ENCODE peak calls at places on chromosomes 16 and 17, in ten cellular contexts. X, Z, W, L, B, J, P, C, E and G are unnamed samples.

GRCh38 chr17:4934173-4934979 is 2.3 kb downstream of the GP1BA start:
- DNase-seq in E (no peak), L (no peak), J (no peak), C (peak; percentile 59), P (peak; percentile 63), W (no peak), B (peak; percentile 33), Z (no peak), X (no peak), G (peak; percentile 86)

GRCh38 chr17:7862692-7863437 is 5.1 kb downstream of the CYB5D1 start:
- DNase-seq in P (peak; percentile 64), L (no peak), B (peak; percentile 58), Z (peak; percentile 48), E (no peak), J (peak; percentile 69), C (peak; percentile 65), X (peak; percentile 66), W (no peak), G (peak; percentile 91)

GRCh38 chr17:78219396-78220150 is 5.5 kb downstream of the BIRC5 start:
- DNase-seq in B (no peak), Z (no peak), P (no peak), C (no peak), J (no peak), X (no peak), W (no peak), L (no peak), E (no peak), G (peak; percentile 66)

GRCh38 chr16:27759947-27760844 is 210.3 kb downstream of the KATNIP start:
- DNase-seq in E (no peak), W (no peak), L (no peak), Z (no peak), P (no peak), B (peak; percentile 16), X (no peak), J (no peak), C (no peak), G (no peak)

GRCh38 chr16:71440669-71441347 is 1.0 kb downstream of the TLE7 start:
- DNase-seq in W (no peak), L (no peak), E (no peak), Z (no peak), C (no peak), P (no peak), J (no peak), B (no peak), X (no peak), G (peak; percentile 76)

GRCh38 chr16:7051586-7052349 is 280.9 kb upstream of the RBFOX1 start:
- DNase-seq in B (no peak), Z (no peak), L (no peak), W (no peak), P (no peak), E (no peak), J (no peak), X (no peak), C (no peak), G (no peak)

GRCh38 chr16:19517424-19518089 is 4.3 kb downstream of the GDE1 start:
- DNase-seq in Z (no peak), B (no peak), L (peak; percentile 82), C (no peak), W (no peak), E (no peak), P (peak; percentile 62), X (peak; percentile 35), J (no peak), G (no peak)

GRCh38 chr17:74099441-74100340 is 103.8 kb upstream of the RPL38 start:
- DNase-seq in W (no peak), P (no peak), Z (no peak), J (no peak), C (no peak), B (no peak), E (no peak), X (no peak), L (no peak), G (no peak)

GRCh38 chr16:8330761-8331160 is 259.6 kb downstream of the TMEM114 start:
- DNase-seq in E (no peak), Z (no peak), P (no peak), X (no peak), B (no peak), C (no peak), W (no peak), J (no peak), L (no peak), G (no peak)

GRCh38 chr16:48629531-48629930 is 19.6 kb upstream of the N4BP1 start:
- DNase-seq in Z (no peak), E (no peak), B (no peak), W (no peak), L (no peak), P (no peak), X (no peak), J (no peak), C (no peak), G (no peak)

GRCh38 chr17:79777844-79778503 is at the start of gene CBX2:
- DNase-seq in Z (peak; percentile 66), L (peak; percentile 8), C (peak; percentile 76), J (peak; percentile 88), W (no peak), E (no peak), X (peak; percentile 75), B (peak; percentile 76), P (peak; percentile 91), G (peak; percentile 96)

GRCh38 chr17:18158022-18158600 is 25.5 kb upstream of the ALKBH5 start:
- DNase-seq in Z (peak; percentile 87), X (peak; percentile 84), P (peak; percentile 99), B (peak; percentile 96), W (peak; percentile 88), J (peak; percentile 92), L (peak; percentile 73), E (peak; percentile 45), C (peak; percentile 96), G (peak; percentile 100)

GRCh38 chr17:2354311-2354710 is 17.0 kb downstream of the SGSM2 start:
- DNase-seq in X (no peak), B (no peak), J (no peak), L (no peak), W (no peak), E (no peak), C (no peak), P (no peak), Z (no peak), G (no peak)

GRCh38 chr16:9401173-9401572 is 309.7 kb downstream of the HAPSTR1 start:
- DNase-seq in Z (no peak), E (no peak), X (no peak), C (no peak), L (no peak), P (no peak), J (no peak), W (no peak), B (no peak), G (no peak)

GRCh38 chr16:20307240-20307671 is 20.1 kb downstream of the GP2 start:
- DNase-seq in C (no peak), Z (no peak), L (no peak), B (peak; percentile 86), P (no peak), J (no peak), E (no peak), X (no peak), W (no peak), G (no peak)

GRCh38 chr17:74852237-74853047 is 7.2 kb downstream of the GRIN2C start:
- DNase-seq in Z (no peak), J (peak; percentile 79), W (no peak), C (peak; percentile 35), X (no peak), E (no peak), B (peak; percentile 22), L (peak; percentile 8), P (peak; percentile 45), G (peak; percentile 98)

GRCh38 chr17:32739722-32740121 is 137.2 kb downstream of the MYO1D start:
- DNase-seq in X (no peak), Z (no peak), E (no peak), J (no peak), C (no peak), L (no peak), W (no peak), B (no peak), P (no peak), G (no peak)

GRCh38 chr16:53504161-53504663 is 1.2 kb upstream of the AKTIP start:
- DNase-seq in C (peak; percentile 80), J (peak; percentile 47), E (no peak), Z (peak; percentile 45), W (peak; percentile 47), B (peak; percentile 65), L (no peak), X (peak; percentile 36), P (peak; percentile 90), G (peak; percentile 71)

GRCh38 chr17:15462962-15463361 is 4.5 kb downstream of the CDRT4 start:
- DNase-seq in Z (no peak), X (no peak), E (no peak), L (no peak), W (no peak), J (no peak), P (peak; percentile 69), C (peak; percentile 27), B (no peak), G (no peak)
- H3K27ac ChIP-seq in Z (no peak overlapping the region), X (peak overlapping the region; percentile 13), E (peak overlapping the region; percentile 89), L (no peak overlapping the region), W (peak overlapping the region; percentile 65), J (no peak overlapping the region), P (peak overlapping the region; percentile 59), C (peak overlapping the region; percentile 75), B (peak overlapping the region; percentile 57), G (no peak overlapping the region)

GRCh38 chr16:70298988-70299938 is at the start of gene DDX19B:
- DNase-seq in B (peak; percentile 84), Z (peak; percentile 85), L (no peak), J (peak; percentile 65), W (peak; percentile 49), P (peak; percentile 83), C (peak; percentile 75), X (peak; percentile 79), E (no peak), G (peak; percentile 88)
- H3K27ac ChIP-seq in B (peak within 1 kb of the TSS; percentile 99), Z (peak within 1 kb of the TSS; percentile 92), L (peak within 1 kb of the TSS; percentile 82), J (peak within 1 kb of the TSS; percentile 14), W (peak within 1 kb of the TSS; percentile 93), P (peak within 1 kb of the TSS; percentile 78), C (peak within 1 kb of the TSS; percentile 92), X (peak within 1 kb of the TSS; percentile 94), E (peak within 1 kb of the TSS; percentile 90), G (peak within 1 kb of the TSS; percentile 63)

DNA sequence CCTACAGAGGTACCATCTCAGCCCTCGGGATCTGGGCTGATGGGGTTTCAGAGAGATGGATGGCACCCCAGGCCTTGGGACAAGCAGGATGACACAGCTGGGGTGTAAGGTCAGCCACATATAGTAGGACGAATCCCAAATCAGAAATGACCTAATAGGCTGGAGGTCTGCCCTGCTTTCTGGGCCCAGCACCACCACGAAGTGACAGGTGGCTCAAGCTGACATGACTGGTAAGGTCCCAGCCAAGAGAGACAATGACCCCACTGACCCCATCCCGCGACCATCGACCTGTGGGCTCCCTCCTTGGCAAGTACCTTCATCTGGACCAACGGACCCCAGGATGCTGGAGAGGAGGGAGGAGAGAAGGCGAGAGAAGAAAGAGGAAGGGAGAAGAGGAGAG is 15.6 kb downstream of the CAMKK1 start:
- DNase-seq in Z (no peak), E (no peak), X (no peak), B (no peak), L (no peak), C (no peak), W (no peak), J (no peak), P (no peak), G (no peak)
- H3K27ac ChIP-seq in Z (no peak overlapping the region), E (no peak overlapping the region), X (no peak overlapping the region), B (no peak overlapping the region), L (no peak overlapping the region), C (no peak overlapping the region), W (no peak overlapping the region), J (no peak overlapping the region), P (no peak overlapping the region), G (no peak overlapping the region)

DNA sequence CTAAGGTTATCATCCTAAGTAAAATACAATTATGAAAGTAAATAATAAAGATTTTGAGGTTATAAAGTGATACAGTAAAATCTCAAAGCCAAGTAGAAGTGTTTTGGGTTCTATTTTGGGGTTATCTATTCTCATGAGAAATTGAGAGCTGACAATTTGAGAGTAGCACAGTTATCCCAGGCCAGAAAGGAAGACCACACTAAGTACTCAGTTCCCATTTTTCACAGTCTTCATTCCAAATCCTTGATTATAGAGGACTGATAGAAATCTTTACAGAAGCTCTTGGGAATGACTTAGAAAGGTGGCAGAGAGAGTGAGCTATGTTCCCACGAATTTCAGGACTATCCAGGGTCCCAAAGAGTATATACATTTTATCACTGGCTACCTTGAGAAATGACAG is 4.6 kb downstream of the GFOD2 start:
- DNase-seq in L (no peak), W (no peak), X (no peak), P (no peak), E (no peak), J (no peak), C (no peak), Z (no peak), B (no peak), G (no peak)
- H3K27ac ChIP-seq in L (no peak overlapping the region), W (no peak overlapping the region), X (no peak overlapping the region), P (no peak overlapping the region), E (no peak overlapping the region), J (no peak overlapping the region), C (no peak overlapping the region), Z (no peak overlapping the region), B (no peak overlapping the region), G (no peak overlapping the region)